ENCODE peak calls at places on chromosomes 2 and 18, in five cellular contexts. W is pancreas, Y is A549, O is lower lobe of right lung, Z is prostate gland. P is an unnamed sample.

GRCh38 chr18:34875150-34875549 is 165.1 kb downstream of the DTNA start:
- DNase-seq in Z (no peak), W (no peak), Y (no peak), O (no peak), P (no peak)

GRCh38 chr2:85539361-85540130 is 578 bp downstream of the MAT2A start:
- DNase-seq in O (peak; percentile 82), Y (peak; percentile 83), W (peak; percentile 75), Z (peak; percentile 51), P (peak; percentile 55)

GRCh38 chr18:63365909-63366269 is 1.1 kb downstream of the KDSR start:
- DNase-seq in Y (no peak), W (no peak), O (no peak), Z (peak; percentile 5), P (no peak)

GRCh38 chr2:43158259-43158880 is 68.0 kb downstream of the ZFP36L2 start:
- DNase-seq in O (peak; percentile 92), Y (peak; percentile 88), Z (peak; percentile 81), W (peak; percentile 71), P (no peak)

GRCh38 chr2:112923967-112924338 is 13.0 kb downstream of the IL37 start:
- DNase-seq in W (no peak), Z (no peak), O (no peak), Y (no peak), P (no peak)

GRCh38 chr2:213932-214693 is 49.7 kb downstream of the SH3YL1 start:
- DNase-seq in Z (no peak), O (no peak), W (no peak), Y (no peak), P (no peak)

GRCh38 chr2:173669271-173669853 is 295.8 kb downstream of the SP3 start:
- DNase-seq in W (no peak), Y (no peak), O (no peak), Z (no peak), P (no peak)

GRCh38 chr18:63730788-63731187 is 28.0 kb downstream of the SERPINB11 start:
- DNase-seq in W (no peak), O (no peak), Z (no peak), Y (peak; percentile 35), P (no peak)

GRCh38 chr2:102114851-102115497 is 27.6 kb upstream of the IL1R1 start:
- DNase-seq in O (no peak), Z (no peak), W (no peak), Y (no peak), P (no peak)

GRCh38 chr2:151946856-151947523 is 118.8 kb upstream of the ARL5A start:
- DNase-seq in W (peak; percentile 22), Y (peak; percentile 35), O (no peak), Z (peak; percentile 12), P (no peak)

GRCh38 chr18:11736656-11737055 is 47.6 kb downstream of the GNAL start:
- DNase-seq in W (no peak), O (no peak), Y (no peak), Z (no peak), P (no peak)

GRCh38 chr2:100299548-100299947 is 22.8 kb downstream of the LONRF2 start:
- DNase-seq in Z (no peak), Y (no peak), O (no peak), W (no peak), P (no peak)

GRCh38 chr2:226431301-226431955 is 368.2 kb downstream of the IRS1 start:
- DNase-seq in W (no peak), Y (no peak), Z (no peak), O (no peak), P (no peak)

GRCh38 chr18:9323750-9324445 is 10.7 kb upstream of the TWSG1 start:
- DNase-seq in O (no peak), W (no peak), Y (no peak), Z (no peak), P (no peak)

GRCh38 chr2:149507933-149508332 is 79.6 kb downstream of the MMADHC start:
- DNase-seq in Y (no peak), W (no peak), Z (no peak), O (no peak), P (no peak)

GRCh38 chr2:53202063-53202462 is 565.5 kb upstream of the CHAC2 start:
- DNase-seq in Y (peak; percentile 63), Z (peak; percentile 43), W (peak; percentile 68), O (no peak), P (no peak)

GRCh38 chr2:121489944-121490585 is 40.6 kb upstream of the RNU4ATAC start:
- DNase-seq in O (no peak), Z (no peak), Y (no peak), W (no peak), P (no peak)

GRCh38 chr2:14634223-14634884 is 1.8 kb downstream of the LRATD1 start:
- DNase-seq in Z (peak; percentile 92), W (peak; percentile 91), O (peak; percentile 90), Y (peak; percentile 79), P (peak; percentile 68)

GRCh38 chr2:109690822-109691541 is 76.8 kb downstream of the SOWAHC start:
- DNase-seq in O (no peak), Z (peak; percentile 94), W (peak; percentile 68), Y (no peak), P (no peak)

GRCh38 chr2:109689182-109689935 is 75.2 kb downstream of the SOWAHC start:
- DNase-seq in Y (no peak), Z (no peak), W (no peak), O (no peak), P (no peak)

GRCh38 chr2:109692013-109692738 is 78.0 kb downstream of the SOWAHC start:
- DNase-seq in Y (no peak), O (no peak), Z (no peak), W (no peak), P (no peak)

GRCh38 chr2:109690457-109690821 is 76.3 kb downstream of the SOWAHC start:
- DNase-seq in O (no peak), Z (no peak), W (no peak), Y (no peak), P (no peak)

DNA sequence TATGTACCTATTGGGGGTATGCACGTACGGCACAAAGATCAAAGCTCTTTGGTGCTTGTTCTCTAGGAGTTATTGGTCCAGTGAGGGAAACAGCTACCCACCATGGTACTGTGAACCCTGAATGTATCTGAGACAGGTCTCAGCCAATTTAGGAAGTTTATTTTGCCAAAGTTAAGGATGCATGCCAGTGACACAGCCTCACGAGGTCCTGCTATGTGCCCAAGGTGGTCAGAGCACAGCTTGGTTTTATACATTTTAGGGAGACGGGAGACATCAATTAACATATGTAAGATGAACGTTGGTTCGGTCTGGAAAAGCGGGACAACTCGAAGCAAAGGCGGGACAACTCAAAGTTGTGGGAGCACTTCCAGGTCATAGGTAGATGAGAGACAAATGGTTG is 75.8 kb downstream of the SOWAHC start:
- DNase-seq in Z (no peak), W (no peak), Y (no peak), O (no peak), P (no peak)
- H3K27ac ChIP-seq in Z (peak overlapping the region; percentile 87), W (no peak overlapping the region), Y (no peak overlapping the region), O (peak overlapping the region; percentile 82), P (no peak overlapping the region)

GRCh38 chr2:231168460-231169139 is 29.8 kb upstream of the ARMC9 start:
- DNase-seq in Y (no peak), O (no peak), W (no peak), Z (no peak), P (no peak)
- H3K27ac ChIP-seq in Y (no peak overlapping the region), O (no peak overlapping the region), W (no peak overlapping the region), Z (no peak overlapping the region), P (no peak overlapping the region)

GRCh38 chr2:191759650-191760049 is 81.7 kb downstream of the NABP1 start:
- DNase-seq in Z (no peak), O (no peak), Y (no peak), W (no peak), P (no peak)
- H3K27ac ChIP-seq in Z (no peak overlapping the region), O (no peak overlapping the region), Y (no peak overlapping the region), W (no peak overlapping the region), P (no peak overlapping the region)

GRCh38 chr2:28356095-28356911 is 36.4 kb upstream of the FOSL2 start:
- DNase-seq in W (peak; percentile 63), Z (peak; percentile 85), Y (peak; percentile 38), O (peak; percentile 78), P (peak; percentile 15)

GRCh38 chr2:28352726-28353125 is 39.9 kb upstream of the FOSL2 start:
- DNase-seq in O (peak; percentile 30), Y (no peak), W (no peak), Z (no peak), P (no peak)

GRCh38 chr2:28355521-28356094 is 37.0 kb upstream of the FOSL2 start:
- DNase-seq in W (no peak), Z (no peak), Y (no peak), O (peak; percentile 60), P (no peak)

GRCh38 chr2:28357055-28357454 is 35.6 kb upstream of the FOSL2 start:
- DNase-seq in O (no peak), W (no peak), Z (no peak), Y (no peak), P (no peak)

DNA sequence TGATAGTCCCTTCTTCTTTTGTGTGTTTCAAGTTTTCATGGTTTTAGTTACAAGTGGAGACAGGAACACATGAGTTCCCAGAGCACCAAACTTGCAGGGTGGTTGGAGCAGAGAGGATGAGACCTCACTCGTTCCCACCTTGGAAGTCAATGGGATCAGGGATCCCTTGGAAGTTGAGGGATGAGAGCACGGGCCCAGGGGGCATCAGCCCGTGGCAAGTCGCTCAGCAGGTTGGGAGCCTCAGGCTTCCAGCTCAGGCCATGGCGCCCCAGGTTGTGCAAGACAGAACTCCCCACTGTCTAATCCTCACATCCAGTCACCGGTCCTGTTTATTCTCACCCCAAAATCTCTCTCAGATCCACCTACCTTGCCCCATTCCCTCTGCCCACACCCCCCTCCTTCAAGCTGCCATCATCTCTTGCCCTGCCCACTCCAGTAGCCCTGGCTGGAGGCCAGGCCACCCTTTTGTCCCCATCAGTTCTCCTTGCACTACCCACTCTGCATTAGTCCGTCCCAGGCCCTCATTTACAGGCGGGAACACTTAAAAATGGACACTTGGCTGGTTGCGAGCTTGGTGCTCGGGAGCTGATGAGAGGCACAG is 37.6 kb upstream of the FOSL2 start:
- DNase-seq in W (no peak), O (peak; percentile 33), Y (no peak), Z (no peak), P (no peak)
- H3K27ac ChIP-seq in W (no peak overlapping the region), O (peak overlapping the region; percentile 69), Y (peak overlapping the region; percentile 83), Z (peak overlapping the region; percentile 72), P (no peak overlapping the region)

DNA sequence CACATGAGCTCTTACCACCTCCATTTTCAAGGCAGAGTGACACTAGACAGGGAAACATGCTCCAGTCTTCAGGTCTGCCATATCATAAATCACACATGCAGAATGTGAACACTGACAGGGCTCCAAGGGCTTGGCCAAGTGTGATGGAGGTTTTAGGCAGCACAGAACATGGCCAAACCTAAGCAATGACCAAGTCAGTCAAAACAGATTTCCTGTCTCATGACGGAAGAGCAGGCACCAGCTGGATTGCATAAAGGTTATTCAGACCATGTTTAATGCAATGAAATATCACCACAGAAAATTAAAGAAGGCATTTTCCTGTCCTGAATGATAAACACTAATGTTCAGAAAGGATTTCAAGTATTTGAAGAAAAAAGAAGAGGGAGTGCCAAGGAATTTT is 72.5 kb downstream of the SUMO1 start:
- DNase-seq in W (no peak), O (no peak), Z (no peak), Y (no peak), P (no peak)
- H3K27ac ChIP-seq in W (no peak overlapping the region), O (no peak overlapping the region), Z (no peak overlapping the region), Y (no peak overlapping the region), P (no peak overlapping the region)

DNA sequence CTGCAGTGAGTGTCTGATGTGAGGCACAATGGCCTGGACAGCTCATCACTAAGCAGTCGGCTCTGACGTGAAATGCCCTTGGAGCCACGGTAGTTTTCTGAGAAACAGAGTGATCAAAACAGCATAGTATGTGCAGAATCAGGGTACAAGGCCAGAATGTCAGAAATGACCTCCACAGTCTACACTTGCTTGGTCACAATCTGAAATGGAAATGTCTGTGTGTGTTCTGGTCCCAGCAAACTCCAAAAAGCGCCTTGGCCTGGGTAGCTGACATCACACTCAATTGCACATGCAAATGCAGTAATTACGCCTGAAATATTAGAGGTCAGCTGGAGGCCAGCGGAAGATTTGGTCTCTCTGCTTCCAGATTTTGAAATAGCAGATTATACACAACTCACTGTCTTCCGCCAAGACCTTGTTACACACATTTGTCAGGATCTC is 95.4 kb downstream of the CTAGE1 start:
- DNase-seq in O (no peak), Y (no peak), W (no peak), Z (no peak), P (no peak)
- H3K27ac ChIP-seq in O (peak overlapping the region; percentile 54), Y (no peak overlapping the region), W (no peak overlapping the region), Z (no peak overlapping the region), P (no peak overlapping the region)

P was measured in substantia nigra.